ENCODE peak calls at places on chromosomes 11 and 22, in nine cellular contexts. H, J, F, K, A, V, L, Q and S are unnamed samples.

GRCh38 chr11:134332189-134332631 is 422 bp downstream of the GLB1L2 start:
- DNase-seq in K (no peak), L (no peak), V (no peak), F (no peak), A (no peak), Q (no peak), H (no peak), J (no peak), S (no peak)

GRCh38 chr11:131684111-131685060 is 314.0 kb downstream of the NTM start:
- DNase-seq in K (no peak), J (no peak), V (no peak), L (no peak), H (no peak), A (no peak), F (no peak), Q (no peak), S (no peak)

GRCh38 chr11:120698918-120699317 is 187.4 kb downstream of the GRIK4 start:
- DNase-seq in V (no peak), L (no peak), J (no peak), H (no peak), F (no peak), K (no peak), Q (no peak), A (no peak), S (no peak)

GRCh38 chr11:12512132-12512531 is 134.8 kb downstream of the PARVA start:
- DNase-seq in V (no peak), F (no peak), K (no peak), L (no peak), Q (no peak), J (no peak), A (no peak), H (no peak), S (no peak)

GRCh38 chr22:39355080-39355479 is 5.3 kb downstream of the SYNGR1 start:
- DNase-seq in K (no peak), A (no peak), F (no peak), Q (no peak), H (no peak), L (no peak), V (no peak), J (no peak), S (no peak)

GRCh38 chr11:27694992-27695391 is 5.3 kb downstream of the BDNF start:
- DNase-seq in L (peak), V (no peak), F (peak), Q (no peak), K (no peak), J (no peak), H (no peak), A (no peak), S (no peak)

GRCh38 chr11:31763296-31763695 is 47.8 kb downstream of the PAX6 start:
- DNase-seq in F (no peak), K (peak), V (no peak), A (no peak), Q (no peak), L (no peak), H (no peak), J (no peak), S (no peak)

GRCh38 chr11:117884994-117885393 is 8.5 kb upstream of the FXYD6 start:
- DNase-seq in Q (no peak), A (no peak), J (no peak), V (no peak), F (peak), K (no peak), H (peak), L (peak), S (no peak)

GRCh38 chr11:119730789-119731386 is 1.9 kb upstream of the NECTIN1 start:
- DNase-seq in F (no peak), J (peak), H (no peak), A (no peak), Q (no peak), L (no peak), V (no peak), K (no peak), S (no peak)

GRCh38 chr22:20276468-20276867 is 8.3 kb upstream of the RTN4R start:
- DNase-seq in H (no peak), L (no peak), F (no peak), Q (no peak), J (no peak), A (no peak), K (no peak), V (no peak), S (no peak)

GRCh38 chr11:122711362-122711761 is 55.8 kb downstream of the UBASH3B start:
- DNase-seq in V (no peak), L (no peak), F (no peak), J (no peak), H (no peak), Q (no peak), K (no peak), A (no peak), S (no peak)

GRCh38 chr22:49715450-49715849 is 112.2 kb downstream of the BRD1 start:
- DNase-seq in L (peak), J (no peak), F (no peak), Q (no peak), H (no peak), K (no peak), A (no peak), V (no peak), S (no peak)

GRCh38 chr11:70183032-70183431 is 20.1 kb upstream of the FADD start:
- DNase-seq in Q (no peak), V (no peak), F (no peak), L (no peak), J (no peak), K (no peak), A (no peak), H (no peak), S (no peak)

GRCh38 chr11:123484448-123484847 is 54.4 kb downstream of the GRAMD1B start:
- DNase-seq in A (no peak), J (no peak), H (no peak), L (no peak), V (no peak), K (no peak), F (no peak), Q (no peak), S (no peak)

GRCh38 chr22:47038206-47038835 is 275.9 kb downstream of the TBC1D22A start:
- DNase-seq in A (no peak), J (no peak), F (no peak), L (no peak), H (no peak), V (no peak), K (no peak), Q (no peak), S (no peak)

GRCh38 chr11:114226283-114226859 is 69.8 kb upstream of the NNMT start:
- DNase-seq in V (no peak), K (no peak), L (no peak), F (no peak), J (no peak), Q (no peak), A (no peak), H (no peak), S (no peak)

GRCh38 chr11:92632510-92632909 is 336.9 kb upstream of the MTNR1B start:
- DNase-seq in F (no peak), A (no peak), L (no peak), J (no peak), V (no peak), K (peak), Q (no peak), H (no peak), S (no peak)

GRCh38 chr11:2307733-2308331 is 6.0 kb downstream of the TSPAN32 start:
- DNase-seq in F (no peak), A (no peak), J (no peak), K (no peak), H (no peak), Q (no peak), V (no peak), L (no peak), S (no peak)

GRCh38 chr11:612201-612960 is 3.4 kb downstream of the IRF7 start:
- DNase-seq in L (peak), H (no peak), Q (no peak), J (no peak), F (no peak), K (no peak), A (no peak), V (no peak), S (no peak)

GRCh38 chr22:46001426-46002106 is 24.6 kb upstream of the WNT7B start:
- DNase-seq in L (no peak), F (no peak), H (no peak), K (no peak), Q (no peak), V (no peak), J (no peak), A (no peak), S (no peak)

GRCh38 chr22:37982938-37983859 is 1.2 kb downstream of the SOX10 start:
- DNase-seq in V (no peak), K (no peak), H (no peak), Q (no peak), F (no peak), L (no peak), J (no peak), A (no peak), S (no peak)

GRCh38 chr11:44267366-44268072 is 42.4 kb downstream of the ALX4 start:
- DNase-seq in V (no peak), A (no peak), L (no peak), F (no peak), J (no peak), H (peak), Q (no peak), K (no peak), S (no peak)

GRCh38 chr11:63813563-63814382 is 517 bp downstream of the SPINDOC start:
- DNase-seq in V (peak), F (peak), K (no peak), J (peak), L (peak), H (peak), Q (peak), A (no peak), S (peak)

GRCh38 chr11:110253525-110253924 is 42.9 kb downstream of the RDX start:
- DNase-seq in V (no peak), H (no peak), J (no peak), Q (no peak), K (no peak), L (no peak), A (no peak), F (no peak), S (no peak)

GRCh38 chr11:9396310-9396709 is 11.9 kb downstream of the IPO7 start:
- DNase-seq in L (no peak), K (no peak), F (no peak), V (no peak), H (no peak), J (no peak), A (no peak), Q (no peak), S (no peak)

GRCh38 chr11:75140269-75141138 is 10.4 kb upstream of the SLCO2B1 start:
- DNase-seq in F (peak), J (peak), A (peak), K (peak), H (peak), Q (no peak), V (peak), L (peak), S (peak)

GRCh38 chr11:12137938-12138731 is 27.7 kb downstream of the MICAL2 start:
- DNase-seq in J (no peak), K (no peak), Q (peak), L (peak), F (peak), H (no peak), A (no peak), V (no peak), S (no peak)

GRCh38 chr11:121451178-121451981 is 734 bp upstream of the SORL1 start:
- DNase-seq in A (no peak), K (no peak), H (peak), L (no peak), F (no peak), V (peak), Q (no peak), J (no peak), S (no peak)

GRCh38 chr11:11937957-11938356 is 70.5 kb downstream of the DKK3 start:
- DNase-seq in V (no peak), F (no peak), K (no peak), H (no peak), J (no peak), L (peak), Q (no peak), A (no peak), S (no peak)

GRCh38 chr22:29195118-29195963 is 10.4 kb upstream of the EMID1 start:
- DNase-seq in V (no peak), L (no peak), A (no peak), Q (no peak), K (no peak), H (no peak), F (no peak), J (no peak), S (no peak)

GRCh38 chr11:95867105-95867504 is 56.8 kb downstream of the MTMR2 start:
- DNase-seq in K (no peak), A (no peak), F (no peak), L (no peak), V (no peak), Q (no peak), J (no peak), H (no peak), S (no peak)

GRCh38 chr11:44955019-44955738 is 4.5 kb upstream of the TP53I11 start:
- DNase-seq in L (peak), J (no peak), A (peak), K (no peak), V (no peak), H (no peak), Q (peak), F (peak), S (no peak)

GRCh38 chr11:57306156-57306876 is 18.4 kb downstream of the TNKS1BP1 start:
- DNase-seq in A (no peak), H (no peak), Q (peak), V (no peak), F (no peak), K (no peak), L (peak), J (no peak), S (no peak)

GRCh38 chr11:94740083-94740974 is 27.8 kb upstream of the AMOTL1 start:
- DNase-seq in L (no peak), H (peak), K (no peak), A (no peak), Q (no peak), J (peak), V (no peak), F (no peak), S (no peak)

GRCh38 chr11:112778091-112778889 is 182.9 kb upstream of the NCAM1 start:
- DNase-seq in Q (no peak), F (no peak), J (no peak), K (no peak), A (no peak), V (no peak), L (no peak), H (no peak), S (no peak)